ENCODE peak calls at places on chromosomes 12 and 14, in five cellular contexts. Y is SK-N-SH, Z is OCI-LY7, P is psoas muscle, C is body of pancreas. H is an unnamed sample.

GRCh38 chr12:103799504-103800251 is 41.4 kb downstream of the NT5DC3 start:
- DNase-seq in Z (no peak), Y (no peak), P (no peak), C (no peak), H (no peak)

GRCh38 chr12:130049666-130050065 is 112.6 kb upstream of the FZD10 start:
- DNase-seq in Z (no peak), C (no peak), Y (no peak), P (no peak), H (no peak)

GRCh38 chr12:52551466-52551865 is 1.5 kb downstream of the KRT71 start:
- DNase-seq in Z (no peak), Y (no peak), P (no peak), C (no peak), H (no peak)

GRCh38 chr12:122503147-122503751 is 2.5 kb upstream of the ZCCHC8 start:
- DNase-seq in C (no peak), Z (peak; percentile 21), Y (no peak), P (no peak), H (no peak)

GRCh38 chr12:96510306-96510764 is 21.0 kb downstream of the CFAP54 start:
- DNase-seq in Y (no peak), C (no peak), P (no peak), Z (no peak), H (no peak)

GRCh38 chr12:101498252-101498651 is 23.1 kb downstream of the SPIC start:
- DNase-seq in Y (no peak), P (no peak), Z (no peak), C (no peak), H (no peak)

GRCh38 chr14:61280526-61281185 is 482 bp downstream of the TMEM30B start:
- DNase-seq in Y (peak; percentile 83), Z (no peak), P (peak; percentile 89), C (peak; percentile 80), H (no peak)

GRCh38 chr12:66129934-66130266 is 650 bp downstream of the LLPH start:
- DNase-seq in P (no peak), C (no peak), Y (peak; percentile 20), Z (no peak), H (no peak)

GRCh38 chr12:131684015-131684725 is 26.7 kb upstream of the SFSWAP start:
- DNase-seq in Z (no peak), C (no peak), P (no peak), Y (no peak), H (no peak)

GRCh38 chr12:40622246-40622838 is 69.9 kb upstream of the CNTN1 start:
- DNase-seq in P (no peak), Z (peak; percentile 59), C (peak; percentile 64), Y (peak; percentile 56), H (peak; percentile 41)

GRCh38 chr12:42767326-42767954 is 177.9 kb upstream of the PRICKLE1 start:
- DNase-seq in P (no peak), C (no peak), Y (no peak), Z (no peak), H (no peak)

GRCh38 chr14:78790262-78790661 is 620.1 kb downstream of the NRXN3 start:
- DNase-seq in P (no peak), Y (no peak), C (no peak), Z (no peak), H (peak; percentile 5)

GRCh38 chr14:104864267-104865068 is 600 bp upstream of the CEP170B start:
- DNase-seq in Y (no peak), P (no peak), C (peak; percentile 81), Z (no peak), H (no peak)

GRCh38 chr12:83476006-83476405 is 789.3 kb downstream of the TMTC2 start:
- DNase-seq in Y (no peak), C (no peak), Z (no peak), P (no peak), H (no peak)

GRCh38 chr14:75496755-75497154 is 25.5 kb upstream of the BATF start:
- DNase-seq in Y (no peak), P (no peak), Z (no peak), C (no peak), H (no peak)

GRCh38 chr14:58912287-58912686 is 274.5 kb downstream of the DACT1 start:
- DNase-seq in P (no peak), Y (no peak), Z (no peak), C (no peak), H (no peak)

GRCh38 chr12:19244312-19244711 is 114.8 kb downstream of the PLEKHA5 start:
- DNase-seq in Z (no peak), P (no peak), Y (no peak), C (no peak), H (no peak)

GRCh38 chr12:7609480-7609879 is 56.2 kb downstream of the APOBEC1 start:
- DNase-seq in Y (no peak), P (no peak), Z (no peak), C (no peak), H (no peak)

GRCh38 chr14:75182820-75183219 is 6.4 kb upstream of the TMED10 start:
- DNase-seq in Z (no peak), P (no peak), C (no peak), Y (no peak), H (no peak)

GRCh38 chr12:122318607-122319311 is 52.5 kb upstream of the VPS33A start:
- DNase-seq in Y (no peak), P (no peak), Z (no peak), C (no peak), H (no peak)

GRCh38 chr14:45361727-45362126 is 108.7 kb upstream of the MIS18BP1 start:
- DNase-seq in P (no peak), Y (no peak), C (no peak), Z (no peak), H (no peak)

GRCh38 chr14:64324461-64325255 is 30.5 kb upstream of the ESR2 start:
- DNase-seq in Z (no peak), P (no peak), C (no peak), Y (no peak), H (no peak)

GRCh38 chr12:74980510-74980909 is 229.1 kb downstream of the KCNC2 start:
- DNase-seq in Z (no peak), C (no peak), Y (no peak), P (no peak), H (no peak)

GRCh38 chr12:16385779-16386646 is 38.6 kb downstream of the MGST1 start:
- DNase-seq in P (no peak), Z (peak; percentile 14), Y (peak; percentile 51), C (peak; percentile 56), H (peak; percentile 37)

GRCh38 chr14:68938515-68939423 is 40.3 kb downstream of the ACTN1 start:
- DNase-seq in Z (no peak), C (peak; percentile 77), P (no peak), Y (peak; percentile 67), H (no peak)

GRCh38 chr14:64899958-64900357 is 14.3 kb upstream of the CHURC1 start:
- DNase-seq in Z (no peak), C (no peak), Y (no peak), P (no peak), H (no peak)

GRCh38 chr12:62930546-62931425 is 4.2 kb downstream of the PPM1H start:
- DNase-seq in Z (no peak), P (no peak), Y (no peak), C (no peak), H (no peak)
- H3K27ac ChIP-seq in Z (no peak overlapping the region), P (no peak overlapping the region), Y (no peak overlapping the region), C (no peak overlapping the region), H (no peak overlapping the region)

DNA sequence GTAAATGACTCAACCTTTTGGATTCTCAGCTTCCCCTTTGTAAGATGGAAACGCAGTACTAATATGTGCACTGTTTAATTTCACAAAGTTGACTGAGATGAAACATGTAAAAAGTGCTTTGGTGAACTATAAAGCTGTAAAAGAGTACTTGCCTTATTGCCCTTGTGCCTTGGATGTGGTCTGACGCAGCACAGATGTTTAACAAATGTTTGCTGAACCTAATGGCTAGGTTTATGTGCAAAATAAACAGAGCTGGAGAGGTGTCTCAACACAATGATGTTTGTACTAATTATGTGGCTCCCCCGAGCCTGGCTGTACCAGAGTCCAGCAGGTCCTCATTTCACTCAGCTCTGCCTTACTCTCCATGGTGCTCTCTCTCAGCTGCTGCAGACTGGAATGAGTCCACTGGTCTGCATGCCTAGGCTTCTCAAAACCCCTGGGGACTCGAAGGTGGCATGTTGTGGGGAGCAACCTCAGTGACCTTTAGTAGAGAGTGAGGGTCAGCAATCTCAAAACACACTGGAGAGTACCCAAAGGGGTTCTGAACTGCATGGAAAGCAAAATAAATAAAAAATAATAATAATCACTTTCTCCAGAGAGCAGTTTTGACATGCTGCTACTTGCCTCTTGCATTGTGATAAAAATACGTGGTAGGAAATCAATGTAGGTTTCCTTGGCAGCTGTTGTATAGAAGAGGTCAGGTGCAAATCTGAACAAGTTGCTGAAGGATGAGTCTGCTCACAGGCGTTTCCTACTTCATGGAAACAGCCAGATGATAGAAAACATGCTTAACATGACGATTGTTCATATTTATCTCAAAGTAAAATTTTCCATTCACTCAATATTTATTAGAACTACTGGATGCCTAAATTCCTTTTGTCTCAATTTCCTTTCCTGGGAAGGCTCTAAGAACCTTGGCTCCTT is 8.5 kb upstream of the AMIGO2 start:
- DNase-seq in Y (no peak), Z (no peak), P (no peak), C (no peak), H (no peak)
- H3K4me1 ChIP-seq in Y (no peaks in the 10 kb centered on the region), Z (no peaks in the 10 kb centered on the region), P (no peaks in the 10 kb centered on the region), C (peaks cover 9% of the 10 kb centered on the region), H (no peaks in the 10 kb centered on the region)

DNA sequence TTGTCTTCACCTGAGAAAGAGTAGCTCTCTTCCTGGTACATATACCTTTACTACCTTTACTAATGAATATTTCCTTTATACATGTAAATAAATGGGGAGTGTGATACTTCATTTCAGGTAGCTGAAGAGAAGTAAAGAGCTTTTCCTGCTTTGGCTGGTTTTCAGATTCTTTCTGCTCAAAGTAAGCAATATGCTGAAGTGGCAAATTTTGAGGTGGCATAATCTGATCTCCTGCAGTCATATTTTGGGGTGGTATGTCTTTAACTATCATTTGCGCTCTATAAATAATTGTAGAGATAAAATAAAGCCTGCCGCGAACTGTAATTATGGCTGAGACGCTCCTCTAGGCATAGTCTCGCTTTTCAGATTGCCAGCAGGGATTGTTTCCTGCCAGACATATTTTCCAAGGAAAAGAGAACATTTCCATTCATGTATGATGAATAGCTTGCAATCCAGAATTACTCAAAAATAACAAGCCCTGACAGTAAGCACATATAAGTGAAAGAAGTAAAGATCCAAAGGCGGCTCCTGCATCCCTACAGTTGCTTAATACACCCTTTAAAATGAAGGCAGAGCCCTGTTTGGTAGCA is 200.7 kb downstream of the C12orf50 start:
- DNase-seq in P (no peak), C (no peak), Y (no peak), Z (no peak), H (no peak)
- H3K27ac ChIP-seq in P (no peak overlapping the region), C (no peak overlapping the region), Y (no peak overlapping the region), Z (no peak overlapping the region), H (no peak overlapping the region)

GRCh38 chr12:93425736-93426363 is 15.9 kb downstream of the UBE2N start:
- DNase-seq in Y (no peak), Z (peak; percentile 42), P (no peak), C (no peak), H (no peak)

GRCh38 chr12:93427779-93428564 is 13.8 kb downstream of the UBE2N start:
- DNase-seq in P (no peak), C (no peak), Z (no peak), Y (no peak), H (no peak)

GRCh38 chr12:93429852-93430251 is 11.9 kb downstream of the UBE2N start:
- DNase-seq in Z (no peak), C (no peak), P (no peak), Y (no peak), H (no peak)

GRCh38 chr12:93429448-93429847 is 12.3 kb downstream of the UBE2N start:
- DNase-seq in C (no peak), Y (no peak), P (no peak), Z (no peak), H (no peak)

DNA sequence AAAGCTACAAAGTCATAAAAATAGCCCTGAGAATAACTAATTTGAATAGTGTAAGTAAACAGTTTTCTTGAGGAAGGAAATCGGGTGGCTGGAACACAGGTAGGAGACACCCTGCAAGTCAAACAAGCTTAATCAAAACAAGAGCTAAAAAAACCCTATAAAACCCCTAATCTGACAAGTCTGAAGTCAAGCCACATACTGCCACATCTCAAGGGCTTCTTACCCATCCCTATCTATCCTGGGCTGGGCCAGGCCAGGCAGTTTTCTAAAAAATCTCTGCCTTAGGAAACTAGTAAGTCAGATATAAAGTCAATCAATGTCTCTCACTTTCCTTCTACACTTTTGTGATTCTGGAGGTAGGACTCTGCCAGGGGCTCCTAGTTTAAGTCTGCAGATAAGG is 15.3 kb downstream of the UBE2N start:
- DNase-seq in C (no peak), P (no peak), Y (no peak), Z (no peak), H (no peak)
- H3K4me1 ChIP-seq in C (peaks cover 69% of the 10 kb centered on the region), P (peaks cover 89% of the 10 kb centered on the region), Y (peaks cover 20% of the 10 kb centered on the region), Z (peaks cover 85% of the 10 kb centered on the region), H (peaks cover 1% of the 10 kb centered on the region)